ENCODE peak calls at places on chromosomes 1 and 21, in six cellular contexts. J is BE2C, D is AG04450, U is RWPE1, P is left ventricle myocardium inferior, W is pancreas. T is an unnamed sample.
A peak's percentile ranks its signal among the peaks of the same experiment; 100 is the strongest.

GRCh38 chr1:117284408-117285215 is 73.9 kb upstream of the VTCN1 start:
- DNase-seq in J (peak; percentile 15), D (peak; percentile 50), P (no peak), U (peak; percentile 46), W (no peak), T (no peak)

GRCh38 chr1:244919320-244920282 is 55.3 kb upstream of the HNRNPU start:
- DNase-seq in P (no peak), W (no peak), J (no peak), D (no peak), U (no peak), T (no peak)

GRCh38 chr1:108561731-108562326 is 1.9 kb downstream of the EEIG2 start:
- DNase-seq in P (peak; percentile 38), J (peak; percentile 71), D (no peak), W (peak; percentile 90), U (peak; percentile 62), T (peak; percentile 92)

GRCh38 chr1:28112388-28113311 is 24.2 kb upstream of the EYA3 start:
- DNase-seq in U (no peak), J (no peak), D (no peak), P (no peak), W (no peak), T (peak; percentile 30)

GRCh38 chr1:36450270-36450918 is at the start of gene OSCP1:
- DNase-seq in D (peak; percentile 87), P (peak; percentile 96), W (peak; percentile 98), J (peak; percentile 89), U (peak; percentile 100), T (peak; percentile 96)

GRCh38 chr1:171817511-171818265 is 23.6 kb upstream of the DNM3 start:
- DNase-seq in U (peak; percentile 86), W (no peak), D (peak; percentile 18), J (peak; percentile 25), P (no peak), T (peak; percentile 8)

GRCh38 chr1:185017338-185017737 is 28.0 kb upstream of the RNF2 start:
- DNase-seq in W (no peak), U (peak; percentile 67), J (no peak), D (peak; percentile 61), P (no peak), T (no peak)

GRCh38 chr1:184820956-184821355 is 66.3 kb upstream of the EDEM3 start:
- DNase-seq in W (no peak), U (no peak), D (no peak), J (no peak), P (no peak), T (no peak)

GRCh38 chr1:1470626-1471388 is 758 bp upstream of the ATAD3B start:
- DNase-seq in J (no peak), W (no peak), U (no peak), P (no peak), D (no peak), T (peak; percentile 44)

GRCh38 chr1:32335951-32336867 is at the start of gene MARCKSL1:
- DNase-seq in W (peak; percentile 92), U (peak; percentile 58), J (peak; percentile 79), P (peak; percentile 88), D (no peak), T (peak; percentile 88)

GRCh38 chr1:167862432-167863076 is 51.4 kb downstream of the ADCY10 start:
- DNase-seq in U (no peak), J (no peak), D (peak; percentile 37), P (no peak), W (no peak), T (no peak)

GRCh38 chr1:219385786-219386427 is 212.2 kb downstream of the LYPLAL1 start:
- DNase-seq in D (no peak), P (no peak), U (peak; percentile 69), J (peak; percentile 57), W (no peak), T (no peak)

GRCh38 chr1:27529638-27530018 is 39.7 kb upstream of the WASF2 start:
- DNase-seq in U (no peak), D (no peak), W (no peak), P (no peak), J (no peak), T (no peak)

GRCh38 chr1:41662061-41662655 is 177.7 kb upstream of the EDN2 start:
- DNase-seq in U (peak; percentile 63), J (peak; percentile 71), P (peak; percentile 65), W (peak; percentile 75), D (peak; percentile 51), T (peak; percentile 67)

GRCh38 chr1:56525463-56526155 is 53.8 kb downstream of the PLPP3 start:
- DNase-seq in W (no peak), J (no peak), D (no peak), P (peak; percentile 17), U (no peak), T (peak; percentile 27)

GRCh38 chr1:38522998-38523939 is 336.3 kb downstream of the RRAGC start:
- DNase-seq in J (no peak), U (no peak), W (no peak), D (no peak), P (no peak), T (no peak)

GRCh38 chr21:44908908-44909307 is 11.8 kb downstream of the ITGB2 start:
- DNase-seq in J (no peak), U (no peak), P (no peak), D (no peak), W (peak; percentile 42), T (no peak)

GRCh38 chr1:21175324-21175669 is 1.4 kb downstream of the EIF4G3 start:
- DNase-seq in U (no peak), J (no peak), P (peak; percentile 43), D (no peak), W (no peak), T (peak; percentile 65)

GRCh38 chr21:16709866-16710550 is 802.8 kb upstream of the CXADR start:
- DNase-seq in U (no peak), J (no peak), W (no peak), P (no peak), D (peak; percentile 20), T (no peak)

GRCh38 chr1:168728452-168729404 is at the start of gene DPT:
- DNase-seq in W (no peak), D (no peak), P (peak; percentile 61), U (no peak), J (no peak), T (no peak)

GRCh38 chr1:230536641-230537155 is 105.6 kb upstream of the COG2 start:
- DNase-seq in W (no peak), D (no peak), U (no peak), J (no peak), P (no peak), T (no peak)

GRCh38 chr21:38796426-38796825 is 9.3 kb upstream of the ETS2 start:
- DNase-seq in U (no peak), P (no peak), W (no peak), J (no peak), D (no peak), T (no peak)

GRCh38 chr1:10459185-10459584 is 9.4 kb downstream of the CORT start:
- DNase-seq in P (no peak), W (no peak), D (peak; percentile 41), U (peak; percentile 75), J (no peak), T (no peak)

GRCh38 chr1:87084247-87084836 is 169.9 kb downstream of the HS2ST1 start:
- DNase-seq in D (no peak), W (no peak), U (peak; percentile 13), P (no peak), J (no peak), T (no peak)

DNA sequence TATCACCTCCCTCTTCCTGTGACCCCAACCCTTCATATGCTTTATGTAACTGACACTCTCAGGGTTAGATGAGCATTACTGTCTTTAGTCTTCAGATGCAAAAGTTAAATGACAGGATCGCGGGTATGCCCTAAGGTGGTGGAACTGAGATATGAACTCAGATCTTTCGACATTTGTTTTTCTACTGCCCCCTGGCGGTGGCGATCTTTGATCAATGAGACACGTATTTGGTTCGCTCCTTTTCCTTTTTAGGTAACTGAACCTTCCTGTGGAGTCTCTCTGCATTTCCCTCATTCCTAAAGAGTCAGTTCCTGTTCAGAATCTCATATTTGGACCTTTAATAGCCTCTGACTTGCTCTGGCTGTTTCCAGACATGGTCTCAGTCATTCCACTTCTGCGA is 47.8 kb upstream of the ZP4 start:
- DNase-seq in P (no peak), W (no peak), D (no peak), U (no peak), J (peak; percentile 21), T (peak; percentile 11)
- TF ChIP-seq CTCF in P (no peak), W (no peak), D (peak; percentile 1), U (no peak), J (no peak), T (peak; percentile 15)

GRCh38 chr1:19439464-19440171 is 45.7 kb downstream of the CAPZB start:
- DNase-seq in D (no peak), U (no peak), W (no peak), J (peak; percentile 49), P (peak; percentile 68), T (no peak)
- TF ChIP-seq CTCF in D (peak; percentile 23), U (no peak), W (no peak), J (peak; percentile 49), P (peak; percentile 45), T (no peak)

GRCh38 chr1:23657659-23658275 is 33.8 kb upstream of the RPL11 start:
- DNase-seq in W (no peak), D (no peak), J (peak; percentile 64), P (peak; percentile 40), U (peak; percentile 56), T (peak; percentile 49)
- TF ChIP-seq CTCF in W (peak; percentile 50), D (peak; percentile 84), J (peak; percentile 88), P (peak; percentile 84), U (peak; percentile 79), T (peak; percentile 46)

GRCh38 chr1:14650951-14651350 is 52.5 kb downstream of the KAZN start:
- DNase-seq in D (no peak), W (no peak), J (no peak), U (no peak), P (no peak), T (no peak)

GRCh38 chr1:14649976-14650375 is 51.5 kb downstream of the KAZN start:
- DNase-seq in W (no peak), P (no peak), J (no peak), D (no peak), U (no peak), T (no peak)

GRCh38 chr1:14648931-14649860 is 50.7 kb downstream of the KAZN start:
- DNase-seq in U (no peak), W (no peak), J (no peak), P (no peak), D (no peak), T (no peak)

GRCh38 chr1:14652840-14653239 is 54.4 kb downstream of the KAZN start:
- DNase-seq in D (no peak), P (no peak), U (no peak), W (no peak), J (no peak), T (no peak)

DNA sequence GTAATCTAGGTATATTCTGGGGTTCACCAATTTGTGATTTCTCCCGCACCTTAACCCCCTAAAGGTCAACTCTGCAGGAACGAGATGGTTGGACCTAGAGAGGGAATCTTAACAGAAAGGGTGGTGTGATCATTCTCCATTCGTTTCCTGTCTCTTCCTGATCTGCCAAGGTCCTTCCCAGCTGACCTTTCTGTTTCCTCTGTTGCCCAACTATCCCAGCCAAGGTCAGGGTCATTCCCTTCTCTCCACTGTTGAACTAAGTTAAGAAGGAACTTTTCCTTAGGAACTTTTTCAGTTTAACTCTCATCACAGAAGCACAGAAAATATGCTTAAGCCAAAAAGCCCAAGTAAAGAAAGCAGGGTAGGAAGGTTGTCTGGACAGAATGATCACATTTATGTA is 49.3 kb downstream of the KAZN start:
- DNase-seq in U (no peak), D (no peak), W (no peak), P (no peak), J (no peak), T (no peak)
- TF ChIP-seq CTCF in U (no peak), D (no peak), W (no peak), P (no peak), J (no peak), T (no peak)

T was measured in transverse colon.